ENCODE peak calls at places on chromosomes 11 and 22, in eight cellular contexts. One of them, this sample, is unnamed.

GRCh38 chr11:67245046-67245445 is 21.2 kb upstream of the GRK2 start:
- DNase-seq in kidney: no peak
- DNase-seq in mucosa of descending colon: no peak
- DNase-seq in right lobe of liver: no peak
- DNase-seq in BE2C: no peak
- DNase-seq in IMR-90: no peak
- DNase-seq in upper lobe of right lung: no peak
- DNase-seq in Peyer's patch: no peak
- DNase-seq in this sample: no peak

GRCh38 chr11:75654314-75654713 is 14.5 kb downstream of the MAP6 start:
- DNase-seq in kidney: no peak
- DNase-seq in mucosa of descending colon: no peak
- DNase-seq in right lobe of liver: no peak
- DNase-seq in BE2C: no peak
- DNase-seq in IMR-90: peak
- DNase-seq in upper lobe of right lung: no peak
- DNase-seq in Peyer's patch: no peak
- DNase-seq in this sample: no peak

GRCh38 chr22:22408731-22409696 is 99.5 kb downstream of the ZNF280B start:
- DNase-seq in kidney: no peak
- DNase-seq in mucosa of descending colon: no peak
- DNase-seq in right lobe of liver: no peak
- DNase-seq in BE2C: peak
- DNase-seq in IMR-90: peak
- DNase-seq in upper lobe of right lung: no peak
- DNase-seq in Peyer's patch: no peak
- DNase-seq in this sample: no peak

GRCh38 chr11:118144301-118144701 is 8.3 kb downstream of the SCN4B start:
- DNase-seq in kidney: no peak
- DNase-seq in mucosa of descending colon: no peak
- DNase-seq in right lobe of liver: no peak
- DNase-seq in BE2C: no peak
- DNase-seq in IMR-90: no peak
- DNase-seq in upper lobe of right lung: peak
- DNase-seq in Peyer's patch: no peak
- DNase-seq in this sample: no peak

GRCh38 chr22:50039669-50040458 is 18.2 kb downstream of the TTLL8 start:
- DNase-seq in kidney: peak
- DNase-seq in mucosa of descending colon: no peak
- DNase-seq in right lobe of liver: no peak
- DNase-seq in BE2C: no peak
- DNase-seq in IMR-90: no peak
- DNase-seq in upper lobe of right lung: peak
- DNase-seq in Peyer's patch: no peak
- DNase-seq in this sample: no peak

GRCh38 chr11:123535401-123535800 is 105.3 kb downstream of the GRAMD1B start:
- DNase-seq in kidney: no peak
- DNase-seq in mucosa of descending colon: no peak
- DNase-seq in right lobe of liver: no peak
- DNase-seq in BE2C: no peak
- DNase-seq in IMR-90: no peak
- DNase-seq in upper lobe of right lung: no peak
- DNase-seq in Peyer's patch: no peak
- DNase-seq in this sample: no peak

GRCh38 chr11:47867821-47868220 is 19.7 kb upstream of the NUP160 start:
- DNase-seq in kidney: no peak
- DNase-seq in mucosa of descending colon: no peak
- DNase-seq in right lobe of liver: no peak
- DNase-seq in BE2C: no peak
- DNase-seq in IMR-90: peak
- DNase-seq in upper lobe of right lung: no peak
- DNase-seq in Peyer's patch: no peak
- DNase-seq in this sample: no peak

GRCh38 chr22:37139762-37140161 is 10.0 kb downstream of the IL2RB start:
- DNase-seq in kidney: no peak
- DNase-seq in mucosa of descending colon: no peak
- DNase-seq in right lobe of liver: no peak
- DNase-seq in BE2C: no peak
- DNase-seq in IMR-90: no peak
- DNase-seq in upper lobe of right lung: no peak
- DNase-seq in Peyer's patch: no peak
- DNase-seq in this sample: no peak

GRCh38 chr11:76419896-76420295 is 24.9 kb upstream of the EMSY start:
- DNase-seq in kidney: no peak
- DNase-seq in mucosa of descending colon: no peak
- DNase-seq in right lobe of liver: no peak
- DNase-seq in BE2C: peak
- DNase-seq in IMR-90: no peak
- DNase-seq in upper lobe of right lung: no peak
- DNase-seq in Peyer's patch: no peak
- DNase-seq in this sample: no peak

GRCh38 chr11:69654001-69654659 is 13.2 kb downstream of the CCND1 start:
- DNase-seq in kidney: peak
- DNase-seq in mucosa of descending colon: no peak
- DNase-seq in right lobe of liver: peak
- DNase-seq in BE2C: peak
- DNase-seq in IMR-90: no peak
- DNase-seq in upper lobe of right lung: peak
- DNase-seq in Peyer's patch: peak
- DNase-seq in this sample: no peak
- TF ChIP-seq CTCF in kidney: no peak
- TF ChIP-seq CTCF in mucosa of descending colon: no peak
- TF ChIP-seq CTCF in right lobe of liver: no peak
- TF ChIP-seq CTCF in BE2C: no peak
- TF ChIP-seq CTCF in IMR-90: no peak
- TF ChIP-seq CTCF in upper lobe of right lung: no peak
- TF ChIP-seq CTCF in Peyer's patch: no peak
- TF ChIP-seq CTCF in this sample: no peak

GRCh38 chr22:38924197-38924952 is 33.0 kb upstream of the APOBEC3A start:
- DNase-seq in kidney: peak
- DNase-seq in mucosa of descending colon: peak
- DNase-seq in right lobe of liver: no peak
- DNase-seq in BE2C: peak
- DNase-seq in IMR-90: peak
- DNase-seq in upper lobe of right lung: peak
- DNase-seq in Peyer's patch: peak
- DNase-seq in this sample: no peak

GRCh38 chr22:38921126-38921525 is 36.3 kb upstream of the APOBEC3A start:
- DNase-seq in kidney: peak
- DNase-seq in mucosa of descending colon: peak
- DNase-seq in right lobe of liver: no peak
- DNase-seq in BE2C: no peak
- DNase-seq in IMR-90: no peak
- DNase-seq in upper lobe of right lung: no peak
- DNase-seq in Peyer's patch: peak
- DNase-seq in this sample: no peak

GRCh38 chr22:38921801-38922200 is 35.6 kb upstream of the APOBEC3A start:
- DNase-seq in kidney: no peak
- DNase-seq in mucosa of descending colon: no peak
- DNase-seq in right lobe of liver: no peak
- DNase-seq in BE2C: no peak
- DNase-seq in IMR-90: no peak
- DNase-seq in upper lobe of right lung: no peak
- DNase-seq in Peyer's patch: no peak
- DNase-seq in this sample: no peak

GRCh38 chr22:38925571-38926041 is 31.8 kb upstream of the APOBEC3A start:
- DNase-seq in kidney: no peak
- DNase-seq in mucosa of descending colon: no peak
- DNase-seq in right lobe of liver: no peak
- DNase-seq in BE2C: no peak
- DNase-seq in IMR-90: peak
- DNase-seq in upper lobe of right lung: no peak
- DNase-seq in Peyer's patch: no peak
- DNase-seq in this sample: no peak

GRCh38 chr22:38923463-38924196 is 33.8 kb upstream of the APOBEC3A start:
- DNase-seq in kidney: peak
- DNase-seq in mucosa of descending colon: peak
- DNase-seq in right lobe of liver: no peak
- DNase-seq in BE2C: peak
- DNase-seq in IMR-90: peak
- DNase-seq in upper lobe of right lung: peak
- DNase-seq in Peyer's patch: peak
- DNase-seq in this sample: no peak
- TF ChIP-seq CTCF in kidney: peak
- TF ChIP-seq CTCF in mucosa of descending colon: no peak
- TF ChIP-seq CTCF in right lobe of liver: no peak
- TF ChIP-seq CTCF in BE2C: peak
- TF ChIP-seq CTCF in IMR-90: peak
- TF ChIP-seq CTCF in upper lobe of right lung: peak
- TF ChIP-seq CTCF in Peyer's patch: no peak
- TF ChIP-seq CTCF in this sample: no peak

DNA sequence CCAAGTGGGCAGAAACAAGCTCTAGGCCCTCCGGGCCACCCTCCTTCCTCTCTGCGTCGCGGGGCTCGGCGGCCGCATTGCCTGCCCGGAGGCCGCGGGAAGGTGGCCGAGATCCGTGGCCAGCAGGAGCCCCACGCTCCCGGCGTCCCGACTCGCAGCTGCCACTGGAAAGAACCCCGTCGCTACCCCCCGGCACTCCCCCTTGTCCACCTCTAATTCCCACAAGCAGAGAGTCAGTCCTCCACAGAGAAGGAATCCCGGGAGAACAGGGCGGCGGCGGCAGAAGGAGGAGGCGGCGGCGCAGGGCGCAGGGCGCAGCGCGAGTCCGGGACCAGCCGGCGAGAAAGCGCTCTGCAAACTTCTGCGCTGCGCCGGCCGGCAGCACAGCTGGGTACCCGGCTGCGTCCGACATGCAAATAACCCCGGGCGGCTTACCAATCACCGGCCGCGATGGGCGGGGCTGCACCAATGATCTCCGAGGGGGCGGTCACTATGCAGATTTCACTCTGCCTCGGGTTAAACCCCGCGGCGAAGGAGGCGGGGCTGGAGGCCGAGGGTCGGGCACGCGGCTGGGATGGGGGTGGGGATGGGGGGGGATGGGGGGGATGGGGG is at the start of gene ABTB2:
- DNase-seq in kidney: peak
- DNase-seq in mucosa of descending colon: peak
- DNase-seq in right lobe of liver: peak
- DNase-seq in BE2C: peak
- DNase-seq in IMR-90: peak
- DNase-seq in upper lobe of right lung: peak
- DNase-seq in Peyer's patch: peak
- DNase-seq in this sample: peak
- TF ChIP-seq CTCF in kidney: no peak
- TF ChIP-seq CTCF in mucosa of descending colon: no peak
- TF ChIP-seq CTCF in right lobe of liver: no peak
- TF ChIP-seq CTCF in BE2C: no peak
- TF ChIP-seq CTCF in IMR-90: no peak
- TF ChIP-seq CTCF in upper lobe of right lung: no peak
- TF ChIP-seq CTCF in Peyer's patch: no peak
- TF ChIP-seq CTCF in this sample: no peak

DNA sequence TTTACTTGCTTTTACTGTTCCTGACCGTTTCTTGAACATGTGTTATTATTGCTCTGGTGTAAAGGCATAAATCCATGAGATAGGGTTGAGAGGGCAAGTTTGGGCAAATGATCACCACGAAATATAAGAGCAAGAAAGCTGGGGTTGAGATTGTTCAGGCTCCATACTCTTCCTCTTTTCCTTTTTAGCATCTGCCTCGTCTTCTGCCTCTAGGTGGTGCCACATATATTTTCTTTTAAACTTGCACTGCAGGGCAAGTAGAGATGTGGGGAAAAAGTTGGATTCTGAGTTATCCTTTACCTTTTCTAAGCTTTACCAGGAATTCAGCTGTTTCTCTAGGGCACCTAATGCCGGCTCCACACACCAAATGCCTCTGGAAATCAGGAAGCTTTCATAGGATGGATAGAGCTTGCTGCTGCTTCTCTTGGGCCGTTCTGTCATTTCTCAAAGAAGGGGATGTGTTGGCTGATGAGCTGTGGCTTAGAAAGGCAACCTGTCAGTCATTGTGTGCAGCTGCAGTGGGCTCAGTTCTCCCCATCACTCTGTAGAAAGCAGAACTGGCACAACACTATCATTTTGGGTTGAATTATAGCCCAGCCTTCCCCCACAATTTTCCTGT is 98.2 kb downstream of the LDLRAD3 start:
- DNase-seq in kidney: no peak
- DNase-seq in mucosa of descending colon: peak
- DNase-seq in right lobe of liver: no peak
- DNase-seq in BE2C: no peak
- DNase-seq in IMR-90: no peak
- DNase-seq in upper lobe of right lung: no peak
- DNase-seq in Peyer's patch: no peak
- DNase-seq in this sample: no peak
- TF ChIP-seq CTCF in kidney: peak
- TF ChIP-seq CTCF in mucosa of descending colon: no peak
- TF ChIP-seq CTCF in right lobe of liver: peak
- TF ChIP-seq CTCF in BE2C: peak
- TF ChIP-seq CTCF in IMR-90: peak
- TF ChIP-seq CTCF in upper lobe of right lung: peak
- TF ChIP-seq CTCF in Peyer's patch: no peak
- TF ChIP-seq CTCF in this sample: peak